ENCODE peak calls at places on chromosomes 6 and 20, in eight cellular contexts. One of them, this sample, is unnamed. For H3K9me3, the result is how much of the 10 kb centered on the place peaks cover.

GRCh38 chr6:125831660-125832059 is 40.9 kb downstream of the NCOA7 start:
- DNase-seq in A673: no peak
- DNase-seq in upper lobe of right lung: no peak
- DNase-seq in GM23248: no peak
- DNase-seq in Karpas-422: no peak
- DNase-seq in T-helper 17 cell: no peak
- DNase-seq in left lung: no peak
- DNase-seq in heart right ventricle: no peak
- DNase-seq in this sample: no peak

GRCh38 chr6:42505377-42505702 is 53.6 kb upstream of the TRERF1 start:
- DNase-seq in A673: no peak
- DNase-seq in upper lobe of right lung: no peak
- DNase-seq in GM23248: peak
- DNase-seq in Karpas-422: peak
- DNase-seq in T-helper 17 cell: no peak
- DNase-seq in left lung: no peak
- DNase-seq in heart right ventricle: no peak
- DNase-seq in this sample: no peak

GRCh38 chr6:31090973-31091364 is 21.4 kb downstream of the C6orf15 start:
- DNase-seq in A673: no peak
- DNase-seq in upper lobe of right lung: no peak
- DNase-seq in GM23248: no peak
- DNase-seq in Karpas-422: no peak
- DNase-seq in T-helper 17 cell: no peak
- DNase-seq in left lung: no peak
- DNase-seq in heart right ventricle: no peak
- DNase-seq in this sample: no peak

GRCh38 chr6:108168980-108169800 is 3.4 kb downstream of the NR2E1 start:
- DNase-seq in A673: peak
- DNase-seq in upper lobe of right lung: no peak
- DNase-seq in GM23248: peak
- DNase-seq in Karpas-422: no peak
- DNase-seq in T-helper 17 cell: no peak
- DNase-seq in left lung: peak
- DNase-seq in heart right ventricle: no peak
- DNase-seq in this sample: peak

GRCh38 chr6:31738048-31738979 is 1.5 kb upstream of the MSH5 start:
- DNase-seq in A673: peak
- DNase-seq in upper lobe of right lung: peak
- DNase-seq in GM23248: peak
- DNase-seq in Karpas-422: peak
- DNase-seq in T-helper 17 cell: peak
- DNase-seq in left lung: no peak
- DNase-seq in heart right ventricle: no peak
- DNase-seq in this sample: no peak

GRCh38 chr6:90167514-90168379 is 128.9 kb downstream of the BACH2 start:
- DNase-seq in A673: no peak
- DNase-seq in upper lobe of right lung: no peak
- DNase-seq in GM23248: no peak
- DNase-seq in Karpas-422: no peak
- DNase-seq in T-helper 17 cell: no peak
- DNase-seq in left lung: no peak
- DNase-seq in heart right ventricle: no peak
- DNase-seq in this sample: no peak

GRCh38 chr20:23136893-23137745 is 51.0 kb upstream of the CD93 start:
- DNase-seq in A673: no peak
- DNase-seq in upper lobe of right lung: no peak
- DNase-seq in GM23248: no peak
- DNase-seq in Karpas-422: no peak
- DNase-seq in T-helper 17 cell: no peak
- DNase-seq in left lung: no peak
- DNase-seq in heart right ventricle: no peak
- DNase-seq in this sample: no peak

GRCh38 chr6:131167773-131168172 is 32.5 kb downstream of the AKAP7 start:
- DNase-seq in A673: peak
- DNase-seq in upper lobe of right lung: no peak
- DNase-seq in GM23248: no peak
- DNase-seq in Karpas-422: no peak
- DNase-seq in T-helper 17 cell: no peak
- DNase-seq in left lung: no peak
- DNase-seq in heart right ventricle: no peak
- DNase-seq in this sample: no peak

GRCh38 chr6:157020398-157021266 is 243.5 kb downstream of the ARID1B start:
- DNase-seq in A673: peak
- DNase-seq in upper lobe of right lung: peak
- DNase-seq in GM23248: peak
- DNase-seq in Karpas-422: peak
- DNase-seq in T-helper 17 cell: peak
- DNase-seq in left lung: peak
- DNase-seq in heart right ventricle: peak
- DNase-seq in this sample: peak

GRCh38 chr20:56215115-56215514 is 33.4 kb upstream of the MC3R start:
- DNase-seq in A673: no peak
- DNase-seq in upper lobe of right lung: no peak
- DNase-seq in GM23248: no peak
- DNase-seq in Karpas-422: no peak
- DNase-seq in T-helper 17 cell: no peak
- DNase-seq in left lung: no peak
- DNase-seq in heart right ventricle: no peak
- DNase-seq in this sample: no peak

GRCh38 chr20:56207656-56208055 is 40.9 kb upstream of the MC3R start:
- DNase-seq in A673: no peak
- DNase-seq in upper lobe of right lung: no peak
- DNase-seq in GM23248: no peak
- DNase-seq in Karpas-422: no peak
- DNase-seq in T-helper 17 cell: no peak
- DNase-seq in left lung: no peak
- DNase-seq in heart right ventricle: no peak
- DNase-seq in this sample: no peak

GRCh38 chr20:56208121-56208520 is 40.4 kb upstream of the MC3R start:
- DNase-seq in A673: no peak
- DNase-seq in upper lobe of right lung: no peak
- DNase-seq in GM23248: no peak
- DNase-seq in Karpas-422: no peak
- DNase-seq in T-helper 17 cell: no peak
- DNase-seq in left lung: no peak
- DNase-seq in heart right ventricle: no peak
- DNase-seq in this sample: no peak

GRCh38 chr20:56211051-56211450 is 37.5 kb upstream of the MC3R start:
- DNase-seq in A673: no peak
- DNase-seq in upper lobe of right lung: no peak
- DNase-seq in GM23248: no peak
- DNase-seq in Karpas-422: no peak
- DNase-seq in T-helper 17 cell: no peak
- DNase-seq in left lung: no peak
- DNase-seq in heart right ventricle: no peak
- DNase-seq in this sample: no peak

DNA sequence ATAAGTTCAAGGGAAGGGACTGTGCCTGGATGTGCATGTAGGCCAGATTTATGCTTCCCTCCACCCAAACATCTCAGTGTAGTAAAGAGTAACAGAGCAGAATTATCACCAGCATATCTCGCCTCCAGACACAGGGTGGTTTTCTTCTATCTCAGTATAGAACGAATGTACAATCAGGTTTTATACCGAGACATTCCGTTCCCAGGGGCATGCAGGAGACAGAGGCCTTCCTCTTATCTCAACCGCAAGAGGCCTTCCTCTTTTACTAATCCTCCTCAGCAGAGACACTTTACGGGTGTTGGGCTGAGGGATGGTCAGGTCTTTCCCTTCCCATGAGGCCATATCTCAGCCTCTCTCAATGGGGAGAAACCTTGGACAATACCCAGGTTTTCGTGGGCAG is 36.5 kb upstream of the MC3R start:
- DNase-seq in A673: no peak
- DNase-seq in upper lobe of right lung: no peak
- DNase-seq in GM23248: no peak
- DNase-seq in Karpas-422: no peak
- DNase-seq in T-helper 17 cell: no peak
- DNase-seq in left lung: no peak
- DNase-seq in heart right ventricle: no peak
- DNase-seq in this sample: no peak
- H3K9me3 ChIP-seq in A673: under half
- H3K9me3 ChIP-seq in upper lobe of right lung: under half
- H3K9me3 ChIP-seq in GM23248: under half
- H3K9me3 ChIP-seq in Karpas-422: under half
- H3K9me3 ChIP-seq in T-helper 17 cell: under half
- H3K9me3 ChIP-seq in left lung: under half
- H3K9me3 ChIP-seq in heart right ventricle: under half
- H3K9me3 ChIP-seq in this sample: under half

GRCh38 chr6:3343089-3343901 is 84.5 kb downstream of the PSMG4 start:
- DNase-seq in A673: no peak
- DNase-seq in upper lobe of right lung: no peak
- DNase-seq in GM23248: no peak
- DNase-seq in Karpas-422: no peak
- DNase-seq in T-helper 17 cell: no peak
- DNase-seq in left lung: no peak
- DNase-seq in heart right ventricle: no peak
- DNase-seq in this sample: no peak
- H3K9me3 ChIP-seq in A673: under half
- H3K9me3 ChIP-seq in upper lobe of right lung: under half
- H3K9me3 ChIP-seq in GM23248: under half
- H3K9me3 ChIP-seq in Karpas-422: under half
- H3K9me3 ChIP-seq in T-helper 17 cell: under half
- H3K9me3 ChIP-seq in left lung: under half
- H3K9me3 ChIP-seq in heart right ventricle: under half
- H3K9me3 ChIP-seq in this sample: under half

DNA sequence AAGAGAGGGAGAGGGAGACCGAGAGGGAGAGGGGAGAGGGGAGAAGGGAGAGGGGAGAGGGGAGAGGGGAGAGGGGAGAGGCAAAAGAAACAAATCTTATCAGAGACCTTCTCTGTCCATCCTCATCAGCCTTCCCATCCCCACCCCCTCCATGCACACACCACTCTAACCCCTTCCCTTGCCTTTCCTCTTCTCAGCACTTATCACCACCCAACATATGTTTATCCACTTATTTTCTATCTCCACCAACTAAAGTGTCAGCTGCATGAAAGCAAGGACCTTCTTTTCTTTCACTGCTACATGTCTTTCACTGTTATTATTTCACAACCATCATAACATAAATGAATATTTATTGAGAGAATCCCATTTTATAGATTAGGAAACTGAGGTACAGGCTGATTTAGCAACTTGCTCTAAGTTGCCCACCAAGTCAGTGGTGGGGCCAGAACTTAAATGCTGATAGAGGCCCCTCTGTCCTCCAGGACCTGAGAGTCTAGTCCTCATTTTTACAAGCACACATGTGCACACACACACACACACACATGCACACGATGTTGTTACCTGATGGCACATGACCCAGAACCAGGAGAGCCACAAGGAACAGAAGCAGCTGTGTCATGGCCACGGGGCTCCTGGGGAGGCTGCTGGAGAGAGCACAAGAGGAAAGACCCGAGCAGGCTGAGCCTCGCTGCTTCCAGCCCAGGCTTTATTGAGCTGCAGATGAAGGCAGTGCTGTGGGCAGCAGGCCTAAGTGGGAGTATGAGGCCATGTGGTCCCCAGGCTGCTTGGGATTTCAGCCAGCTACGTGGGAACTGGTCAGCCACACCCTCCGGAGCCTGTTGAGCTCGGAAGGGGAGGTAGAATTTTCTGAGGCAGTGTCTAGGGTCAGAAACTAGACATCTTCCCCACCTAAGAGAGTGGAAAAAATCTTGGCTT is 2.3 kb downstream of the DEFB124 start:
- DNase-seq in A673: no peak
- DNase-seq in upper lobe of right lung: no peak
- DNase-seq in GM23248: peak
- DNase-seq in Karpas-422: no peak
- DNase-seq in T-helper 17 cell: no peak
- DNase-seq in left lung: no peak
- DNase-seq in heart right ventricle: peak
- DNase-seq in this sample: peak
- H3K9me3 ChIP-seq in A673: under half
- H3K9me3 ChIP-seq in upper lobe of right lung: under half
- H3K9me3 ChIP-seq in GM23248: under half
- H3K9me3 ChIP-seq in Karpas-422: under half
- H3K9me3 ChIP-seq in T-helper 17 cell: under half
- H3K9me3 ChIP-seq in left lung: under half
- H3K9me3 ChIP-seq in heart right ventricle: under half
- H3K9me3 ChIP-seq in this sample: under half

GRCh38 chr20:50130346-50130703 is 17.4 kb upstream of the UBE2V1 start:
- DNase-seq in A673: no peak
- DNase-seq in upper lobe of right lung: no peak
- DNase-seq in GM23248: peak
- DNase-seq in Karpas-422: no peak
- DNase-seq in T-helper 17 cell: no peak
- DNase-seq in left lung: no peak
- DNase-seq in heart right ventricle: no peak
- DNase-seq in this sample: no peak
- H3K9me3 ChIP-seq in A673: under half
- H3K9me3 ChIP-seq in upper lobe of right lung: under half
- H3K9me3 ChIP-seq in GM23248: under half
- H3K9me3 ChIP-seq in Karpas-422: under half
- H3K9me3 ChIP-seq in T-helper 17 cell: under half
- H3K9me3 ChIP-seq in left lung: under half
- H3K9me3 ChIP-seq in heart right ventricle: under half
- H3K9me3 ChIP-seq in this sample: under half

DNA sequence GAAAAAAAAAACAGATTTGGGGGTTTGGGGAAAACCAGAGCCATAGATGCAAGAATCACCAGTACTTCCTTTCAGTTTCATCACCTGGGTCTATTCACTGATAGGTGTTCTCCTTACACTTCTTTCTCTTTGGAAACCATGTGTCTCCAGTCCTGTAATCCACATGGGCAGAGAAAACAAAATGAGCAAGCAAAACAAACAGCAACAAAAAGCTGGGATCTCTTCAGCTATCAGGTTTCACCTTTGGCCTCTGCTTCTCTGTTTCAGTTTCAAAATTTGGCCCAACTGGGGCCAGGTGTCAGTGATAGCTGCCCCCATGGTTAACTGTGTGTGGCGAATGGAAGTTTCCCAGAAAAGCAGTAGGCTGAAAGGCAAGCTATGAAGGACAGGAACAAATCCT is 220.0 kb upstream of the THBS2 start:
- DNase-seq in A673: no peak
- DNase-seq in upper lobe of right lung: no peak
- DNase-seq in GM23248: no peak
- DNase-seq in Karpas-422: no peak
- DNase-seq in T-helper 17 cell: no peak
- DNase-seq in left lung: no peak
- DNase-seq in heart right ventricle: no peak
- DNase-seq in this sample: no peak
- H3K9me3 ChIP-seq in A673: under half
- H3K9me3 ChIP-seq in upper lobe of right lung: under half
- H3K9me3 ChIP-seq in GM23248: under half
- H3K9me3 ChIP-seq in Karpas-422: under half
- H3K9me3 ChIP-seq in T-helper 17 cell: under half
- H3K9me3 ChIP-seq in left lung: under half
- H3K9me3 ChIP-seq in heart right ventricle: under half
- H3K9me3 ChIP-seq in this sample: under half

DNA sequence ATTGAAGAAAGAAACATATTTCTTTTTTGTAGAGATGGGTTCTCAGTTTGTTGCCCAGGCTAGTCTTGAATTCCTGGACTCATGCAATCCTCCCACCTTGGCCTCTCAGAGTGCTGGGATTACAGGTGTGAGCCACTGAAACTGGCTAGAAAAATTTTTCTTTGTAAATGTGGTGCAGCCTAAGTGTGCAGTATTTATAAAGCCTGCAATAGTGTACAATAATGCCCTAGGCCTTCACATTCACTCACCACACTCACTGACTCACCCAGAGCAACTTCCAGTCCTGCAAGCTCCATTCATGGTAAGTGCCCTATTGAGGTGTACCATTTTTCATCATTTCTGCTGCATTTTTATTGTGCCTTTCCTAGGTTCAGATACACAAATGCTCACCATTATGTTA is 31.4 kb downstream of the NHSL1 start:
- DNase-seq in A673: no peak
- DNase-seq in upper lobe of right lung: no peak
- DNase-seq in GM23248: no peak
- DNase-seq in Karpas-422: no peak
- DNase-seq in T-helper 17 cell: no peak
- DNase-seq in left lung: no peak
- DNase-seq in heart right ventricle: no peak
- DNase-seq in this sample: no peak
- H3K9me3 ChIP-seq in A673: under half
- H3K9me3 ChIP-seq in upper lobe of right lung: under half
- H3K9me3 ChIP-seq in GM23248: under half
- H3K9me3 ChIP-seq in Karpas-422: under half
- H3K9me3 ChIP-seq in T-helper 17 cell: under half
- H3K9me3 ChIP-seq in left lung: under half
- H3K9me3 ChIP-seq in heart right ventricle: under half
- H3K9me3 ChIP-seq in this sample: under half